ENCODE peak calls at places on chromosomes 5 and 9, in nine cellular contexts. One of them, this sample, is unnamed.

GRCh38 chr5:66974256-66974655 is 222.3 kb downstream of the CD180 start:
- DNase-seq in lower leg skin: no peak
- DNase-seq in astrocyte of the spinal cord: no peak
- DNase-seq in fibroblast of mammary gland: peak
- DNase-seq in effector memory CD4-positive, alpha-beta T cell: no peak
- DNase-seq in IMR-90: peak
- DNase-seq in kidney epithelial cell: no peak
- DNase-seq in K562: no peak
- DNase-seq in neural progenitor cell: no peak
- DNase-seq in this sample: no peak

GRCh38 chr5:111453747-111454146 is 58.6 kb downstream of the STARD4 start:
- DNase-seq in IMR-90: peak
- DNase-seq in K562: no peak
- DNase-seq in neural progenitor cell: no peak
- DNase-seq in lower leg skin: no peak
- DNase-seq in astrocyte of the spinal cord: peak
- DNase-seq in kidney epithelial cell: no peak
- DNase-seq in effector memory CD4-positive, alpha-beta T cell: no peak
- DNase-seq in fibroblast of mammary gland: peak
- DNase-seq in this sample: peak

GRCh38 chr5:180472269-180472668 is 21.9 kb upstream of the CNOT6 start:
- DNase-seq in fibroblast of mammary gland: no peak
- DNase-seq in effector memory CD4-positive, alpha-beta T cell: no peak
- DNase-seq in IMR-90: no peak
- DNase-seq in neural progenitor cell: no peak
- DNase-seq in astrocyte of the spinal cord: no peak
- DNase-seq in lower leg skin: no peak
- DNase-seq in K562: no peak
- DNase-seq in kidney epithelial cell: no peak
- DNase-seq in this sample: no peak

GRCh38 chr5:10400834-10401233 is 40.8 kb upstream of the ROPN1L start:
- DNase-seq in effector memory CD4-positive, alpha-beta T cell: no peak
- DNase-seq in lower leg skin: no peak
- DNase-seq in IMR-90: peak
- DNase-seq in kidney epithelial cell: no peak
- DNase-seq in neural progenitor cell: no peak
- DNase-seq in fibroblast of mammary gland: peak
- DNase-seq in K562: no peak
- DNase-seq in astrocyte of the spinal cord: no peak
- DNase-seq in this sample: peak

GRCh38 chr9:72309366-72310133 is 55.5 kb downstream of the ZFAND5 start:
- DNase-seq in K562: no peak
- DNase-seq in astrocyte of the spinal cord: no peak
- DNase-seq in kidney epithelial cell: no peak
- DNase-seq in effector memory CD4-positive, alpha-beta T cell: no peak
- DNase-seq in fibroblast of mammary gland: peak
- DNase-seq in neural progenitor cell: no peak
- DNase-seq in lower leg skin: no peak
- DNase-seq in IMR-90: no peak
- DNase-seq in this sample: no peak

GRCh38 chr5:176631383-176631970 is 1.0 kb downstream of the EIF4E1B start:
- DNase-seq in astrocyte of the spinal cord: no peak
- DNase-seq in neural progenitor cell: no peak
- DNase-seq in fibroblast of mammary gland: no peak
- DNase-seq in effector memory CD4-positive, alpha-beta T cell: no peak
- DNase-seq in kidney epithelial cell: no peak
- DNase-seq in lower leg skin: no peak
- DNase-seq in IMR-90: no peak
- DNase-seq in K562: no peak
- DNase-seq in this sample: no peak

GRCh38 chr5:141349917-141350619 is at the start of gene PCDHGB1:
- DNase-seq in effector memory CD4-positive, alpha-beta T cell: no peak
- DNase-seq in K562: peak
- DNase-seq in neural progenitor cell: peak
- DNase-seq in astrocyte of the spinal cord: peak
- DNase-seq in lower leg skin: peak
- DNase-seq in fibroblast of mammary gland: peak
- DNase-seq in kidney epithelial cell: no peak
- DNase-seq in IMR-90: peak
- DNase-seq in this sample: no peak

GRCh38 chr9:34310205-34310604 is 18.9 kb downstream of the KIF24 start:
- DNase-seq in lower leg skin: no peak
- DNase-seq in effector memory CD4-positive, alpha-beta T cell: no peak
- DNase-seq in IMR-90: peak
- DNase-seq in astrocyte of the spinal cord: peak
- DNase-seq in neural progenitor cell: no peak
- DNase-seq in fibroblast of mammary gland: no peak
- DNase-seq in K562: no peak
- DNase-seq in kidney epithelial cell: no peak
- DNase-seq in this sample: no peak

GRCh38 chr5:152113401-152113800 is 188.8 kb upstream of the GLRA1 start:
- DNase-seq in lower leg skin: no peak
- DNase-seq in astrocyte of the spinal cord: peak
- DNase-seq in effector memory CD4-positive, alpha-beta T cell: peak
- DNase-seq in neural progenitor cell: no peak
- DNase-seq in K562: no peak
- DNase-seq in IMR-90: no peak
- DNase-seq in fibroblast of mammary gland: no peak
- DNase-seq in kidney epithelial cell: no peak
- DNase-seq in this sample: no peak

GRCh38 chr9:128669786-128670185 is 13.1 kb upstream of the DYNC2I2 start:
- DNase-seq in kidney epithelial cell: no peak
- DNase-seq in lower leg skin: peak
- DNase-seq in K562: no peak
- DNase-seq in neural progenitor cell: no peak
- DNase-seq in effector memory CD4-positive, alpha-beta T cell: no peak
- DNase-seq in IMR-90: no peak
- DNase-seq in fibroblast of mammary gland: no peak
- DNase-seq in astrocyte of the spinal cord: no peak
- DNase-seq in this sample: no peak

GRCh38 chr5:75716715-75717081 is 539 bp downstream of the POC5 start:
- DNase-seq in effector memory CD4-positive, alpha-beta T cell: no peak
- DNase-seq in lower leg skin: no peak
- DNase-seq in kidney epithelial cell: no peak
- DNase-seq in neural progenitor cell: peak
- DNase-seq in IMR-90: no peak
- DNase-seq in astrocyte of the spinal cord: no peak
- DNase-seq in fibroblast of mammary gland: no peak
- DNase-seq in K562: no peak
- DNase-seq in this sample: no peak

GRCh38 chr5:72539726-72540125 is 32.5 kb upstream of the ZNF366 start:
- DNase-seq in neural progenitor cell: no peak
- DNase-seq in fibroblast of mammary gland: no peak
- DNase-seq in astrocyte of the spinal cord: no peak
- DNase-seq in K562: no peak
- DNase-seq in kidney epithelial cell: no peak
- DNase-seq in effector memory CD4-positive, alpha-beta T cell: no peak
- DNase-seq in IMR-90: no peak
- DNase-seq in lower leg skin: no peak
- DNase-seq in this sample: no peak

GRCh38 chr5:2282034-2282690 is 399.4 kb upstream of the IRX4 start:
- DNase-seq in lower leg skin: no peak
- DNase-seq in kidney epithelial cell: no peak
- DNase-seq in astrocyte of the spinal cord: no peak
- DNase-seq in fibroblast of mammary gland: no peak
- DNase-seq in K562: no peak
- DNase-seq in neural progenitor cell: peak
- DNase-seq in IMR-90: no peak
- DNase-seq in effector memory CD4-positive, alpha-beta T cell: no peak
- DNase-seq in this sample: no peak

GRCh38 chr9:2837915-2838314 is 6.0 kb downstream of the PUM3 start:
- DNase-seq in neural progenitor cell: no peak
- DNase-seq in lower leg skin: no peak
- DNase-seq in effector memory CD4-positive, alpha-beta T cell: no peak
- DNase-seq in kidney epithelial cell: no peak
- DNase-seq in fibroblast of mammary gland: peak
- DNase-seq in astrocyte of the spinal cord: no peak
- DNase-seq in K562: no peak
- DNase-seq in IMR-90: peak
- DNase-seq in this sample: no peak

GRCh38 chr5:80154749-80155148 is 101.1 kb downstream of the SERINC5 start:
- DNase-seq in K562: no peak
- DNase-seq in fibroblast of mammary gland: no peak
- DNase-seq in kidney epithelial cell: no peak
- DNase-seq in lower leg skin: no peak
- DNase-seq in neural progenitor cell: no peak
- DNase-seq in IMR-90: no peak
- DNase-seq in effector memory CD4-positive, alpha-beta T cell: no peak
- DNase-seq in astrocyte of the spinal cord: no peak
- DNase-seq in this sample: no peak

GRCh38 chr5:91072891-91073290 is 310.2 kb downstream of the ARRDC3 start:
- DNase-seq in effector memory CD4-positive, alpha-beta T cell: no peak
- DNase-seq in neural progenitor cell: no peak
- DNase-seq in IMR-90: peak
- DNase-seq in K562: no peak
- DNase-seq in astrocyte of the spinal cord: peak
- DNase-seq in lower leg skin: no peak
- DNase-seq in kidney epithelial cell: no peak
- DNase-seq in fibroblast of mammary gland: peak
- DNase-seq in this sample: peak

GRCh38 chr9:21252727-21253547 is 13.1 kb upstream of the IFNA14 start:
- DNase-seq in lower leg skin: peak
- DNase-seq in IMR-90: peak
- DNase-seq in astrocyte of the spinal cord: peak
- DNase-seq in fibroblast of mammary gland: peak
- DNase-seq in effector memory CD4-positive, alpha-beta T cell: no peak
- DNase-seq in neural progenitor cell: peak
- DNase-seq in K562: no peak
- DNase-seq in kidney epithelial cell: no peak
- DNase-seq in this sample: peak

GRCh38 chr9:10843151-10843550 is 230.3 kb upstream of the PTPRD start:
- DNase-seq in K562: no peak
- DNase-seq in astrocyte of the spinal cord: no peak
- DNase-seq in lower leg skin: no peak
- DNase-seq in kidney epithelial cell: no peak
- DNase-seq in IMR-90: no peak
- DNase-seq in effector memory CD4-positive, alpha-beta T cell: no peak
- DNase-seq in neural progenitor cell: peak
- DNase-seq in fibroblast of mammary gland: no peak
- DNase-seq in this sample: no peak

GRCh38 chr9:136746621-136747020 is 1.7 kb downstream of the LCN6 start:
- DNase-seq in neural progenitor cell: no peak
- DNase-seq in astrocyte of the spinal cord: no peak
- DNase-seq in K562: no peak
- DNase-seq in IMR-90: no peak
- DNase-seq in lower leg skin: no peak
- DNase-seq in fibroblast of mammary gland: no peak
- DNase-seq in kidney epithelial cell: no peak
- DNase-seq in effector memory CD4-positive, alpha-beta T cell: no peak
- DNase-seq in this sample: no peak

GRCh38 chr9:136750526-136750925 is 2.2 kb upstream of the LCN6 start:
- DNase-seq in effector memory CD4-positive, alpha-beta T cell: no peak
- DNase-seq in kidney epithelial cell: no peak
- DNase-seq in neural progenitor cell: no peak
- DNase-seq in fibroblast of mammary gland: no peak
- DNase-seq in K562: no peak
- DNase-seq in astrocyte of the spinal cord: no peak
- DNase-seq in IMR-90: peak
- DNase-seq in lower leg skin: no peak
- DNase-seq in this sample: no peak

GRCh38 chr9:136747161-136748060 is 914 bp downstream of the LCN6 start:
- DNase-seq in effector memory CD4-positive, alpha-beta T cell: no peak
- DNase-seq in fibroblast of mammary gland: no peak
- DNase-seq in neural progenitor cell: no peak
- DNase-seq in astrocyte of the spinal cord: no peak
- DNase-seq in lower leg skin: no peak
- DNase-seq in kidney epithelial cell: no peak
- DNase-seq in IMR-90: no peak
- DNase-seq in K562: no peak
- DNase-seq in this sample: no peak

GRCh38 chr9:136748656-136749551 is 579 bp upstream of the LCN6 start:
- DNase-seq in kidney epithelial cell: no peak
- DNase-seq in effector memory CD4-positive, alpha-beta T cell: no peak
- DNase-seq in K562: no peak
- DNase-seq in fibroblast of mammary gland: no peak
- DNase-seq in IMR-90: no peak
- DNase-seq in astrocyte of the spinal cord: no peak
- DNase-seq in neural progenitor cell: no peak
- DNase-seq in lower leg skin: no peak
- DNase-seq in this sample: no peak

DNA sequence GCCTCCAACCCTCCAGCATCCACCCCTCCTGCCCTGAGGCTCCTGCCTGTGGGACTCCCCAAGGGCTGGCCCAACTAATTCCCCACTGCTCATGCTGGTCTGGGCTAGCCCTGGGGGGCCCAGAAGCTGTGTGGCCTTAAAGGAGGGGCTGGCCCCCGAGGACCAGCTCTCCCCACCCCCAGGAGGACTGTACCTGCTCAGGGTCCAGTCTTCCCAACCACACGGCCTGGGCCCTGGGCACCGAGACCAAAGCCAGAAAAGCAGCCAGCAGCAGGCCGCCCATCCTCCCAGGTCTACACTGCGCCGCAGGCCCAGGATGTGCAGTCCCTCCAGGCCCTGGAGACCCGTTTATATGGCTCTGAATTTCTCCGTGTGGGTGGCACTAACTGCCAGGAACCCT is at the start of gene LCN6:
- DNase-seq in K562: no peak
- DNase-seq in neural progenitor cell: no peak
- DNase-seq in astrocyte of the spinal cord: no peak
- DNase-seq in fibroblast of mammary gland: no peak
- DNase-seq in effector memory CD4-positive, alpha-beta T cell: no peak
- DNase-seq in lower leg skin: no peak
- DNase-seq in IMR-90: no peak
- DNase-seq in kidney epithelial cell: no peak
- DNase-seq in this sample: no peak
- H3K4me3 ChIP-seq in K562: no peak
- H3K4me3 ChIP-seq in neural progenitor cell: no peak
- H3K4me3 ChIP-seq in astrocyte of the spinal cord: no peak
- H3K4me3 ChIP-seq in fibroblast of mammary gland: no peak
- H3K4me3 ChIP-seq in effector memory CD4-positive, alpha-beta T cell: no peak
- H3K4me3 ChIP-seq in lower leg skin: no peak
- H3K4me3 ChIP-seq in IMR-90: no peak
- H3K4me3 ChIP-seq in kidney epithelial cell: no peak
- H3K4me3 ChIP-seq in this sample: no peak

GRCh38 chr5:6162175-6162574 is 216.2 kb downstream of the MED10 start:
- DNase-seq in effector memory CD4-positive, alpha-beta T cell: no peak
- DNase-seq in K562: no peak
- DNase-seq in kidney epithelial cell: no peak
- DNase-seq in astrocyte of the spinal cord: no peak
- DNase-seq in IMR-90: no peak
- DNase-seq in neural progenitor cell: no peak
- DNase-seq in fibroblast of mammary gland: peak
- DNase-seq in lower leg skin: no peak
- DNase-seq in this sample: peak
- H3K4me3 ChIP-seq in effector memory CD4-positive, alpha-beta T cell: no peak
- H3K4me3 ChIP-seq in K562: no peak
- H3K4me3 ChIP-seq in kidney epithelial cell: no peak
- H3K4me3 ChIP-seq in astrocyte of the spinal cord: no peak
- H3K4me3 ChIP-seq in IMR-90: no peak
- H3K4me3 ChIP-seq in neural progenitor cell: no peak
- H3K4me3 ChIP-seq in fibroblast of mammary gland: no peak
- H3K4me3 ChIP-seq in lower leg skin: no peak
- H3K4me3 ChIP-seq in this sample: no peak

GRCh38 chr5:43193171-43193951 is 1.3 kb downstream of the NIM1K start:
- DNase-seq in kidney epithelial cell: peak
- DNase-seq in fibroblast of mammary gland: peak
- DNase-seq in K562: peak
- DNase-seq in lower leg skin: no peak
- DNase-seq in astrocyte of the spinal cord: peak
- DNase-seq in effector memory CD4-positive, alpha-beta T cell: no peak
- DNase-seq in neural progenitor cell: peak
- DNase-seq in IMR-90: peak
- DNase-seq in this sample: peak
- H3K4me3 ChIP-seq in kidney epithelial cell: peak
- H3K4me3 ChIP-seq in fibroblast of mammary gland: peak
- H3K4me3 ChIP-seq in K562: no peak
- H3K4me3 ChIP-seq in lower leg skin: no peak
- H3K4me3 ChIP-seq in astrocyte of the spinal cord: peak
- H3K4me3 ChIP-seq in effector memory CD4-positive, alpha-beta T cell: peak
- H3K4me3 ChIP-seq in neural progenitor cell: peak
- H3K4me3 ChIP-seq in IMR-90: peak
- H3K4me3 ChIP-seq in this sample: peak

GRCh38 chr5:39274388-39275085 is 55.2 kb upstream of the FYB1 start:
- DNase-seq in fibroblast of mammary gland: no peak
- DNase-seq in lower leg skin: no peak
- DNase-seq in K562: no peak
- DNase-seq in neural progenitor cell: no peak
- DNase-seq in effector memory CD4-positive, alpha-beta T cell: no peak
- DNase-seq in IMR-90: no peak
- DNase-seq in kidney epithelial cell: no peak
- DNase-seq in astrocyte of the spinal cord: no peak
- DNase-seq in this sample: no peak
- H3K4me3 ChIP-seq in fibroblast of mammary gland: no peak
- H3K4me3 ChIP-seq in lower leg skin: no peak
- H3K4me3 ChIP-seq in K562: no peak
- H3K4me3 ChIP-seq in neural progenitor cell: no peak
- H3K4me3 ChIP-seq in effector memory CD4-positive, alpha-beta T cell: peak
- H3K4me3 ChIP-seq in IMR-90: no peak
- H3K4me3 ChIP-seq in kidney epithelial cell: no peak
- H3K4me3 ChIP-seq in astrocyte of the spinal cord: no peak
- H3K4me3 ChIP-seq in this sample: no peak

This sample was measured in skeletal muscle cell.